ENCODE peak calls at places on chromosomes 4 and X, in seven cellular contexts. B, H, S, A, K, Z and M are unnamed samples.

GRCh38 chr4:184265566-184266351 is 48.1 kb upstream of the ENPP6 start:
- DNase-seq in B (no peak), H (no peak), S (peak; percentile 32), A (no peak), K (no peak), Z (no peak), M (no peak)

GRCh38 chrX:10072786-10073568 is 83.8 kb upstream of the CLCN4 start:
- DNase-seq in B (no peak), H (no peak), S (no peak), A (no peak), K (no peak), Z (no peak), M (no peak)

GRCh38 chr4:184748251-184748652 is 14.4 kb upstream of the CENPU start:
- DNase-seq in B (no peak), H (peak; percentile 45), S (no peak), A (no peak), K (peak; percentile 73), Z (peak; percentile 88), M (no peak)

GRCh38 chrX:100662791-100663190 is 18.8 kb downstream of the SRPX2 start:
- DNase-seq in B (no peak), H (no peak), S (peak; percentile 78), A (no peak), K (no peak), Z (peak; percentile 73), M (no peak)

GRCh38 chr4:166077782-166078181 is 204.7 kb downstream of the TLL1 start:
- DNase-seq in B (no peak), H (no peak), S (no peak), A (no peak), K (no peak), Z (no peak), M (no peak)

GRCh38 chrX:39909996-39910395 is 187.8 kb downstream of the BCOR start:
- DNase-seq in B (no peak), H (no peak), S (no peak), A (no peak), K (no peak), Z (no peak), M (no peak)

GRCh38 chr4:5206391-5206790 is 155.1 kb downstream of the STK32B start:
- DNase-seq in B (peak; percentile 24), H (no peak), S (peak; percentile 35), A (peak; percentile 83), K (no peak), Z (no peak), M (no peak)

GRCh38 chr4:110046588-110047049 is 133.9 kb downstream of the EGF start:
- DNase-seq in B (peak; percentile 80), H (no peak), S (no peak), A (peak; percentile 9), K (no peak), Z (no peak), M (no peak)

GRCh38 chr4:168514249-168514852 is 17.5 kb downstream of the PALLD start:
- DNase-seq in B (no peak), H (peak; percentile 67), S (peak; percentile 61), A (no peak), K (no peak), Z (peak; percentile 51), M (no peak)

GRCh38 chr4:23163649-23164436 is 471.1 kb downstream of the GBA3 start:
- DNase-seq in B (no peak), H (no peak), S (no peak), A (no peak), K (no peak), Z (peak; percentile 80), M (no peak)

GRCh38 chr4:78720994-78721677 is 55.0 kb upstream of the BMP2K start:
- DNase-seq in B (no peak), H (no peak), S (no peak), A (no peak), K (no peak), Z (no peak), M (no peak)

GRCh38 chr4:7206856-7207567 is 14.7 kb downstream of the SORCS2 start:
- DNase-seq in B (peak; percentile 85), H (peak; percentile 89), S (peak; percentile 89), A (peak; percentile 49), K (peak; percentile 64), Z (peak; percentile 56), M (no peak)

GRCh38 chr4:182825786-182826185 is 91.4 kb downstream of the DCTD start:
- DNase-seq in B (no peak), H (no peak), S (no peak), A (no peak), K (no peak), Z (no peak), M (no peak)

GRCh38 chrX:108186811-108187210 is 95.2 kb downstream of the ATG4A start:
- DNase-seq in B (peak; percentile 74), H (peak; percentile 16), S (peak; percentile 59), A (peak; percentile 11), K (no peak), Z (peak; percentile 89), M (no peak)

GRCh38 chr4:173424899-173425805 is 26.2 kb upstream of the SCRG1 start:
- DNase-seq in B (peak; percentile 74), H (no peak), S (peak; percentile 49), A (peak; percentile 31), K (no peak), Z (no peak), M (no peak)

GRCh38 chrX:70970482-70970999 is 39.6 kb upstream of the SLC7A3 start:
- DNase-seq in B (no peak), H (no peak), S (peak; percentile 41), A (no peak), K (no peak), Z (peak; percentile 10), M (no peak)

GRCh38 chr4:137310156-137310555 is 222.1 kb downstream of the PCDH18 start:
- DNase-seq in B (peak; percentile 28), H (no peak), S (peak; percentile 30), A (no peak), K (no peak), Z (no peak), M (no peak)

GRCh38 chr4:168628251-168628650 is 131.4 kb downstream of the PALLD start:
- DNase-seq in B (no peak), H (no peak), S (no peak), A (no peak), K (no peak), Z (no peak), M (no peak)

GRCh38 chr4:6229095-6229494 is 28.7 kb upstream of the JAKMIP1 start:
- DNase-seq in B (no peak), H (no peak), S (no peak), A (no peak), K (peak; percentile 24), Z (no peak), M (no peak)

GRCh38 chr4:173940146-173940545 is 343.3 kb downstream of the FBXO8 start:
- DNase-seq in B (no peak), H (no peak), S (no peak), A (no peak), K (no peak), Z (no peak), M (no peak)

GRCh38 chr4:109434007-109434792 is 585 bp downstream of the SEC24B start:
- DNase-seq in B (no peak), H (peak; percentile 41), S (peak; percentile 23), A (no peak), K (peak; percentile 46), Z (no peak), M (no peak)

GRCh38 chr4:101238706-101239105 is 108.6 kb downstream of the PPP3CA start:
- DNase-seq in B (peak; percentile 23), H (no peak), S (peak; percentile 78), A (no peak), K (no peak), Z (peak; percentile 62), M (no peak)

GRCh38 chr4:101242441-101242840 is 104.9 kb downstream of the PPP3CA start:
- DNase-seq in B (no peak), H (no peak), S (no peak), A (no peak), K (no peak), Z (peak; percentile 31), M (no peak)

GRCh38 chr4:101239685-101240084 is 107.6 kb downstream of the PPP3CA start:
- DNase-seq in B (no peak), H (no peak), S (no peak), A (no peak), K (no peak), Z (no peak), M (no peak)

GRCh38 chr4:101236097-101236496 is 111.2 kb downstream of the PPP3CA start:
- DNase-seq in B (no peak), H (no peak), S (no peak), A (no peak), K (no peak), Z (no peak), M (no peak)

GRCh38 chr4:101237773-101238172 is 109.6 kb downstream of the PPP3CA start:
- DNase-seq in B (no peak), H (no peak), S (no peak), A (no peak), K (no peak), Z (no peak), M (no peak)
- TF ChIP-seq CTCF in B (no peak), H (no peak), S (no peak), A (no peak), K (no peak), Z (no peak), M (no peak)

DNA sequence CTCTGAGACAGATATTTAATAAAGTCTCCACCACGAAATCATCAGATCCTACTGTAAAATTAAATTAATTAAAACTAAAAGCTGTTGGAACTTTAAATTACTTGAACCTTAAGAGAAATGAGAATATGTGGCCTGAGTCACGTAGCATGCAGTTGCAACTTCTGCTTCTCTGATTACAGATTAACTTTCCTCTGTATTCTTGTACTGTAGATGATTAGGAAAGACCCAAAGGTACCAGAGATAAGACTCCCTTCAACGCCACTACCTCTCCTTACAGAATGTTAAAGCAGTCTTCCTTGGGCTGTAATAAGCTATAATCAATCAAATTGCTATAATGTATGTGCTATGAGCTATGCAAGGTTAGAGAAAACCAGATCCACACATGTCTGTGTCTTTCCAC is 47.9 kb downstream of the FAM13A start:
- DNase-seq in B (no peak), H (no peak), S (no peak), A (no peak), K (no peak), Z (no peak), M (no peak)
- H3K4me3 ChIP-seq in B (no peak overlapping the region), H (no peak overlapping the region), S (no peak overlapping the region), A (no peak overlapping the region), K (no peak overlapping the region), Z (no peak overlapping the region), M (no peak overlapping the region)

GRCh38 chrX:7828594-7828993 is 14.4 kb upstream of the VCX start:
- DNase-seq in B (no peak), H (peak; percentile 14), S (no peak), A (no peak), K (no peak), Z (no peak), M (no peak)
- TF ChIP-seq CTCF in B (no peak), H (peak; percentile 27), S (no peak), A (no peak), K (no peak), Z (no peak), M (peak; percentile 35)

GRCh38 chrX:149010899-149011224 is 494.2 kb downstream of the IDS start:
- DNase-seq in B (no peak), H (no peak), S (no peak), A (no peak), K (no peak), Z (no peak), M (no peak)

GRCh38 chrX:149010026-149010898 is 494.8 kb downstream of the IDS start:
- DNase-seq in B (no peak), H (no peak), S (no peak), A (no peak), K (no peak), Z (no peak), M (no peak)

GRCh38 chrX:149013081-149013480 is 492.0 kb downstream of the IDS start:
- DNase-seq in B (no peak), H (no peak), S (no peak), A (no peak), K (no peak), Z (no peak), M (no peak)
- H3K4me3 ChIP-seq in B (no peak overlapping the region), H (no peak overlapping the region), S (no peak overlapping the region), A (no peak overlapping the region), K (no peak overlapping the region), Z (no peak overlapping the region), M (no peak overlapping the region)